ENCODE peak calls at places on chromosomes 16 and 17, in four cellular contexts. V is GF-D8, H is BE2C, N is MCF 10A. K is an unnamed sample.

GRCh38 chr17:7888184-7888920 is at the start of gene CHD3:
- DNase-seq in H (peak), V (no peak), N (peak), K (peak)

GRCh38 chr16:89973654-89974335 is 25.2 kb downstream of the DEF8 start:
- DNase-seq in N (no peak), H (no peak), V (no peak), K (no peak)

GRCh38 chr17:79834575-79835469 is 4.4 kb downstream of the CBX4 start:
- DNase-seq in N (no peak), V (no peak), H (no peak), K (no peak)

GRCh38 chr17:20045476-20045875 is 36.3 kb downstream of the SPECC1 start:
- DNase-seq in H (no peak), V (no peak), N (no peak), K (no peak)

GRCh38 chr17:72615627-72615991 is 476.9 kb downstream of the SLC39A11 start:
- DNase-seq in N (no peak), V (no peak), H (no peak), K (no peak)

GRCh38 chr16:55495616-55496289 is 13.1 kb upstream of the LPCAT2 start:
- DNase-seq in V (no peak), H (no peak), N (peak), K (peak)

GRCh38 chr16:83458612-83459011 is 349.2 kb upstream of the HSBP1 start:
- DNase-seq in H (no peak), N (peak), V (no peak), K (peak)

GRCh38 chr16:17360810-17361209 is 110.0 kb downstream of the XYLT1 start:
- DNase-seq in V (peak), N (no peak), H (no peak), K (no peak)

GRCh38 chr16:67593701-67594100 is 31.4 kb downstream of the CTCF start:
- DNase-seq in H (no peak), N (no peak), V (no peak), K (no peak)

GRCh38 chr17:74012465-74012864 is 191.0 kb upstream of the RPL38 start:
- DNase-seq in V (no peak), N (no peak), H (peak), K (no peak)

GRCh38 chr16:88017006-88017405 is 65.8 kb downstream of the BANP start:
- DNase-seq in N (no peak), V (no peak), H (no peak), K (no peak)

GRCh38 chr16:9091867-9092281 is 430 bp downstream of the HAPSTR1 start:
- DNase-seq in N (no peak), V (no peak), H (no peak), K (peak)